ENCODE peak calls at places on chromosomes 6 and 20, in four cellular contexts. U, T, W and R are unnamed samples.

GRCh38 chr6:151656392-151656791 is 151.1 kb upstream of the ESR1 start:
- DNase-seq in U (no peak), T (no peak), W (no peak), R (no peak)

GRCh38 chr6:56932891-56933473 is 21.9 kb upstream of the BEND6 start:
- DNase-seq in U (no peak), T (no peak), W (no peak), R (no peak)

GRCh38 chr6:94272327-94272726 is 853.0 kb upstream of the EPHA7 start:
- DNase-seq in U (no peak), T (no peak), W (no peak), R (no peak)

GRCh38 chr6:36195471-36196048 is 984 bp upstream of the BRPF3 start:
- DNase-seq in U (no peak), T (no peak), W (no peak), R (no peak)

GRCh38 chr6:68229566-68229965 is 405.5 kb upstream of the ADGRB3 start:
- DNase-seq in U (no peak), T (no peak), W (no peak), R (no peak)

GRCh38 chr20:8219403-8219802 is 87.3 kb downstream of the PLCB1 start:
- DNase-seq in U (no peak), T (no peak), W (no peak), R (no peak)

GRCh38 chr6:84926756-84927155 is 162.4 kb upstream of the TBX18 start:
- DNase-seq in U (no peak), T (no peak), W (no peak), R (no peak)

GRCh38 chr6:116385462-116385807 is 14.7 kb downstream of the DSE start:
- DNase-seq in U (peak), T (no peak), W (no peak), R (no peak)

GRCh38 chr20:46060301-46060881 is 29.4 kb downstream of the NCOA5 start:
- DNase-seq in U (no peak), T (no peak), W (no peak), R (no peak)

GRCh38 chr20:50296450-50297375 is 106.1 kb downstream of the CEBPB start:
- DNase-seq in U (no peak), T (peak), W (no peak), R (no peak)

GRCh38 chr20:45459606-45460005 is 9.9 kb upstream of the WFDC2 start:
- DNase-seq in U (no peak), T (no peak), W (no peak), R (no peak)

GRCh38 chr6:157832250-157832967 is 9.4 kb downstream of the SNX9 start:
- DNase-seq in U (no peak), T (no peak), W (no peak), R (no peak)

GRCh38 chr6:41502607-41503434 is 43.4 kb upstream of the FOXP4 start:
- DNase-seq in U (no peak), T (peak), W (no peak), R (no peak)

GRCh38 chr6:157951828-157952227 is 29.8 kb upstream of the SYNJ2 start:
- DNase-seq in U (no peak), T (no peak), W (no peak), R (no peak)

GRCh38 chr6:40395066-40395697 is 192.0 kb downstream of the LRFN2 start:
- DNase-seq in U (peak), T (no peak), W (no peak), R (no peak)

GRCh38 chr20:62436692-62437091 is 9.4 kb upstream of the RBBP8NL start:
- DNase-seq in U (no peak), T (no peak), W (no peak), R (no peak)

GRCh38 chr6:120354452-120355098 is 979.7 kb downstream of the TBC1D32 start:
- DNase-seq in U (no peak), T (no peak), W (no peak), R (no peak)

DNA sequence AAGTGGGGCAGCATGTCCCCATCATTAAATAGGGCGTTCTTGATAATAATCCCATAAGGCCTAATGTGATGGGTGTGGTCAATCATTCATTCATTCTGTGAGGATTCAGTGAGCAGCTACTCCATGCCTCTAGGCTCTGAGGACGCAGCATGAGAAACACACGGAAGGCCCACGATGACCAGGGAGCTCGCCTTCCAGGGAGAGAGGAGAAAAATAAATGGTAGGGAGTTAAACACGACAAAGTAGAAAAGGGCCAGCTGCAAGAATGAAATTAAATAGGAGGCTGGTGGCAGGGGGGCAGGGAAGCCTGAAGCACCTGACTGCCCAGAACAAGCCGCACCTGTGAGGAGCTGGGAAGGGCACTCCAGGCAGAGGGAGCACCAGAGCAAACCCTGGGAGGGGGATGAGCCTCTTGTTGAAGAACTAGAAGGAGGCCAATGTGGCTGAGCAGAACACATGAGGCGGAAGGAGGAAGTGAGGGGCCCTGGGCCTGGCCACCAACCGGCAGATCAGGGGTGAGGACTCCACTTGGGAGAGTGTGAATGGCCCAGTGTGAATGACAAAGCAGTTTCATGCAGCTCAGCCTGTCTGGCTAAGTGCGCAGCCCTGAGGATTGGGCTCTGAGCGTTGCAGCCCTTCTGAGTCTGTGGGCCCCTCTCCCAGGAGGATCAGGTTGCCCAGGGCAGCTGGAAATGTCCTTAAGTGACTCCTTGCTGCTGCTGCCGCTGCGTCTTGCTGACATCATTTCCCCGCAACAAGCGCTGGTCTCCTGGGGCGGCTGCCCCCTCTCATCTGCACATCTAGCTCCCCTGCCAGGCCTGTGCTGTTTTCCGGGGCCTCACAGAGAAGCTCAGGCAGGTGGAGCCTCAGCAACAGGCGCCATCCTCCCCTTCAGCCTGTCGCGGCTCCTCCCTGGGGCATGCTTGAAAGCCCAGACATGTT is 99.9 kb downstream of the CDH26 start:
- DNase-seq in U (peak), T (peak), W (no peak), R (no peak)
- H3K27ac ChIP-seq in U (peak), T (no peak), W (no peak), R (peak)

GRCh38 chr20:60543598-60543997 is 585.4 kb downstream of the CDH26 start:
- DNase-seq in U (no peak), T (no peak), W (no peak), R (no peak)
- TF ChIP-seq CTCF in U (no peak), T (no peak), W (no peak), R (no peak)

GRCh38 chr6:90169328-90169886 is 127.2 kb downstream of the BACH2 start:
- DNase-seq in U (peak), T (no peak), W (no peak), R (no peak)

GRCh38 chr6:90168693-90169131 is 127.9 kb downstream of the BACH2 start:
- DNase-seq in U (no peak), T (no peak), W (no peak), R (no peak)

GRCh38 chr6:90162648-90163409 is 133.8 kb downstream of the BACH2 start:
- DNase-seq in U (no peak), T (no peak), W (no peak), R (no peak)

GRCh38 chr6:90170601-90171000 is 126.0 kb downstream of the BACH2 start:
- DNase-seq in U (no peak), T (no peak), W (no peak), R (no peak)

DNA sequence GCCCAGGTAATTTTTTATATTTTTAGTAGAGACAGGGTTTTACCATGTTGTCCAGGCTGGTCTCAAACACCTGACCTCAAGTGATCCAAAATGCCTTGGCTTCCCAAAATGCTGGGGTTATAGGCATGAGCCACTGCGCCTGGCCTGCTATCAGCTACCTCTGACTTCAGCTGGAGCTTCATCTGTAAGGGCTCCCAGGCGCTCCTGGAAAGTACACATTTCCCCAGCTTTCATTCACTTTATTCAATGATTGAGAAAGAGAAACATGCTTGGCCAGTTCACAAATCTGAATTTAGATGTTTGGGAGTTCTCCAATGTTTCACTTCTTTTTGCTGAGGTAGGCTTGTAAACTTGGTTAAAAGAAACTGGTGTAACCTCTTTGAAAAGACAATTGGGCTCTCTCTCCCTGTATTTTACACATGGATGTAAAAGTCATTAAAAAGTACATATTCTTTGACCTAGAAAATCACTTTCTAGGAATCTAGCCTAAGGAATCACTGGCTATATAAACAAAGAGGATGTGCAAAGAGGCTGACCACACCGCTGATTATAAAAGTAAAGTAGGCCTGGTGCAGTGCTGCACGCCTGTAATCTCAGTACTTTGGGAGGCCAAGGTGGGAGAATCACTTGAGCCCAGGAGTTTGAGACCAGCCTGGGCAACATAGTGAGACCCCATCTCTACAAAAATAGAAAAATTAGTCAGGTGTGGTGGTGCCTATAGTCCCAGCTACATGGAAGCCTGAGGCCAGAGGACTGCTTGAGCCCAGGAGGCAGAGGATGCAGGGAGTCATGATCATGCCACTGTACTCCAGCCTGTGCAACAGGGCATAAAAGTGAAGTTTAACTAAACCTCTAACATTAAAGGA is 128.9 kb downstream of the BACH2 start:
- DNase-seq in U (no peak), T (no peak), W (no peak), R (no peak)
- H3K27ac ChIP-seq in U (peak), T (peak), W (no peak), R (no peak)

GRCh38 chr6:28682542-28682941 is 156.9 kb downstream of the GPX5 start:
- DNase-seq in U (no peak), T (no peak), W (no peak), R (no peak)

GRCh38 chr6:28683945-28684538 is 158.4 kb downstream of the GPX5 start:
- DNase-seq in U (no peak), T (no peak), W (peak), R (no peak)
- TF ChIP-seq CTCF in U (no peak), T (peak), W (peak), R (peak)

GRCh38 chr6:150255840-150256239 is 113.0 kb upstream of the IYD start:
- DNase-seq in U (no peak), T (no peak), W (no peak), R (no peak)

GRCh38 chr6:150261997-150262396 is 106.8 kb upstream of the IYD start:
- DNase-seq in U (no peak), T (no peak), W (no peak), R (no peak)

GRCh38 chr6:150260931-150261330 is 107.9 kb upstream of the IYD start:
- DNase-seq in U (no peak), T (no peak), W (no peak), R (no peak)

GRCh38 chr6:150256618-150257272 is 112.1 kb upstream of the IYD start:
- DNase-seq in U (peak), T (no peak), W (no peak), R (no peak)

GRCh38 chr6:150258381-150258780 is 110.4 kb upstream of the IYD start:
- DNase-seq in U (no peak), T (no peak), W (no peak), R (no peak)
- H3K27ac ChIP-seq in U (no peak), T (no peak), W (no peak), R (no peak)

GRCh38 chr6:20722442-20722841 is 188.2 kb downstream of the CDKAL1 start:
- DNase-seq in U (no peak), T (no peak), W (no peak), R (no peak)
- TF ChIP-seq CTCF in U (no peak), T (no peak), W (no peak), R (no peak)

GRCh38 chr6:82608365-82608764 is 244.7 kb downstream of the TPBG start:
- DNase-seq in U (no peak), T (no peak), W (no peak), R (no peak)

GRCh38 chr6:82614518-82614917 is 250.9 kb downstream of the TPBG start:
- DNase-seq in U (no peak), T (no peak), W (no peak), R (no peak)

GRCh38 chr6:82612475-82612874 is 248.9 kb downstream of the TPBG start:
- DNase-seq in U (no peak), T (no peak), W (no peak), R (no peak)

GRCh38 chr6:82611751-82612150 is 248.1 kb downstream of the TPBG start:
- DNase-seq in U (no peak), T (no peak), W (no peak), R (no peak)

DNA sequence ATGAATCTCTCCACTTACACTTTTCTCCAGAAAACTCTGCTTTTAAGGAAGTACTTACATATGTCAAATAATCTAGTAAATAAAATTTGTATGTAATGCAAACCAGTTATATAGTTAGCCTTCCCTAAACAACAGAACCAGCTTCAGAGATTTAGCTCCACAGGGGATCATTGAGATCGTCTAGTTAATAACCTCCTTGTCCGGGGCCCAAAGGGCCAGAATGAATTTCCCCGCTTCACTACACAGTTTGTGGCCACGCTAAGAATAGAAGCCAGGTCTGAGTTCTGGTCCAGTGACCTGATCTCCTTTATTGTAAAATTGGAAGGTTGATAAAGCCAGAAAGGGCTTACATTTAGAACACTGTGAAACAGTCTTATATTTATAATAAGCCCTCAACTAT is 245.2 kb downstream of the TPBG start:
- DNase-seq in U (no peak), T (no peak), W (no peak), R (no peak)
- H3K27ac ChIP-seq in U (no peak), T (no peak), W (no peak), R (no peak)